ENCODE peak calls at places on chromosomes 4 and X, in five cellular contexts. R is mesothelial cell of epicardium; Q is osteocyte; B is prostate gland; G is CD4-positive, alpha-beta T cell. D is an unnamed sample.

GRCh38 chr4:89640620-89641366 is 196.2 kb downstream of the SNCA start:
- DNase-seq in Q (no peak), B (no peak), G (no peak), R (peak; percentile 73), D (no peak)

GRCh38 chr4:145107126-145107525 is 9.0 kb downstream of the ABCE1 start:
- DNase-seq in B (no peak), G (no peak), Q (no peak), R (no peak), D (no peak)

GRCh38 chrX:72716766-72717165 is 2.7 kb upstream of the PHKA1 start:
- DNase-seq in Q (no peak), G (no peak), B (no peak), R (no peak), D (no peak)

GRCh38 chrX:20545538-20545937 is 278.8 kb upstream of the RPS6KA3 start:
- DNase-seq in G (no peak), Q (no peak), B (no peak), R (no peak), D (no peak)

GRCh38 chr4:22988526-22988925 is 295.8 kb downstream of the GBA3 start:
- DNase-seq in R (no peak), G (no peak), B (no peak), Q (no peak), D (no peak)

GRCh38 chr4:22237846-22238513 is 277.9 kb downstream of the ADGRA3 start:
- DNase-seq in R (no peak), Q (no peak), G (no peak), B (no peak), D (no peak)

GRCh38 chr4:47031011-47031678 is at the start of gene GABRB1:
- DNase-seq in Q (peak; percentile 87), G (no peak), B (no peak), R (peak; percentile 83), D (no peak)

GRCh38 chrX:1397001-1397400 is 5.1 kb upstream of the SLC25A6 start:
- DNase-seq in R (no peak), G (no peak), B (no peak), Q (no peak), D (no peak)

GRCh38 chrX:42739771-42740170 is 38.2 kb downstream of the PPP1R2C start:
- DNase-seq in G (no peak), R (no peak), B (no peak), Q (no peak), D (no peak)

GRCh38 chrX:111687305-111687704 is 6.3 kb downstream of the ALG13 start:
- DNase-seq in B (no peak), Q (no peak), G (no peak), R (no peak), D (no peak)

GRCh38 chrX:23854945-23855344 is 52.8 kb downstream of the APOO start:
- DNase-seq in Q (peak; percentile 15), R (no peak), G (no peak), B (no peak), D (no peak)

GRCh38 chr4:2787230-2788100 is 5.4 kb upstream of the SH3BP2 start:
- DNase-seq in G (peak; percentile 46), R (no peak), B (no peak), Q (no peak), D (peak; percentile 22)

GRCh38 chr4:133148690-133149363 is at the start of gene PCDH10:
- DNase-seq in B (peak; percentile 86), G (no peak), R (peak; percentile 97), Q (peak; percentile 98), D (no peak)

GRCh38 chr4:107034982-107035710 is 967 bp downstream of the DKK2 start:
- DNase-seq in B (no peak), Q (peak; percentile 85), R (peak; percentile 56), G (no peak), D (no peak)

GRCh38 chr4:3201718-3202702 is 46.9 kb upstream of the MSANTD1 start:
- DNase-seq in G (peak; percentile 78), B (no peak), Q (no peak), R (no peak), D (peak; percentile 63)

GRCh38 chr4:164731827-164732474 is 22.0 kb upstream of the SMIM31 start:
- DNase-seq in B (peak; percentile 17), Q (no peak), R (peak; percentile 72), G (peak; percentile 39), D (peak; percentile 43)

GRCh38 chrX:15310117-15310516 is 5.3 kb downstream of the ASB11 start:
- DNase-seq in R (no peak), Q (no peak), B (peak; percentile 18), G (no peak), D (no peak)

GRCh38 chr4:54005475-54005874 is 58.9 kb downstream of the CHIC2 start:
- DNase-seq in B (no peak), Q (no peak), G (no peak), R (no peak), D (no peak)

GRCh38 chrX:131752493-131753198 is 208.8 kb downstream of the OR13H1 start:
- DNase-seq in B (no peak), Q (peak; percentile 69), G (no peak), R (no peak), D (no peak)

GRCh38 chr4:98663226-98664006 is 5.0 kb upstream of the TSPAN5 start:
- DNase-seq in B (no peak), Q (no peak), R (no peak), G (peak; percentile 33), D (no peak)
- TF ChIP-seq CTCF in B (no peak), Q (no peak), R (no peak), G (no peak), D (no peak)

DNA sequence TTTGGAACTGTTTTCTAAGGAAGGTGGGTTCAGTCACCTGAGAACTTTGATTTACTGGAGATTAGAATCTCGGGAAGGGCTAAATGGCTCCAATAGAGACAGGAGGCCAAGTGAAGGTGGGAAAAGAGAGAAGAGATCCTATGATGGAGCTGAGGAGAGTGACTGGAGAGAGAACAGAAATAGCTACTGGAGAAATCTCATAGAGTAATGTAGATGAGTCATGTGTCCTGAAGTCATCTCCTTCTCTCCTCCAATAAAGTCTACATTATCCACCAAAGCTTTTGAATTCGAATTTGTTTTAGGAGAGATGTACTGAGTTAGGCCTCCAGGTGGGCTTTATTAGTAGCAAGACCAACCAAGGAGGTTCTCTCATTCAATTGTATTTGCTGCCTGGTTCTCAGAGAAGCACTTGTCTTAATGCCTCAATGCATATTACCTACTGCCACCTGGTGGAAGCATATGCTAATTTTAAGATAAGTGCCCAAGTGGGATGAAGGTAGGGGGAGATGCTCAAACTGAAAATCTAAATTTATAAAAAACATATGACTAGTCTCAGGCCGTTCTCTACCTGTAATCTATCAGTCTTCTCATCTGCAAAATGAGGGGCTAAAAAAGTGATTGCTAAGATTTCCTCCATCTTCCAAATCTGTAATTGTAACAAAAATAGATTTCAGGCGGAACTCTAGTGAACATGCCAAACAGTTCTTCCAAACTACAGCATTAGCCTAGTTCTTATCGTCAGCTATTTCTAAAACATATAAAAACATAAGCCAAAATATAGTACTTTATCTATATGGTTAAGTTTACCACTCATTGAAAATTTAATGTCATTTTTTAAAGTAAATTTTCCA is 24.4 kb downstream of the TXK start:
- DNase-seq in Q (no peak), G (no peak), B (peak; percentile 27), R (no peak), D (no peak)
- TF ChIP-seq CTCF in Q (peak; percentile 62), G (peak; percentile 81), B (peak; percentile 37), R (peak; percentile 68), D (peak; percentile 77)

DNA sequence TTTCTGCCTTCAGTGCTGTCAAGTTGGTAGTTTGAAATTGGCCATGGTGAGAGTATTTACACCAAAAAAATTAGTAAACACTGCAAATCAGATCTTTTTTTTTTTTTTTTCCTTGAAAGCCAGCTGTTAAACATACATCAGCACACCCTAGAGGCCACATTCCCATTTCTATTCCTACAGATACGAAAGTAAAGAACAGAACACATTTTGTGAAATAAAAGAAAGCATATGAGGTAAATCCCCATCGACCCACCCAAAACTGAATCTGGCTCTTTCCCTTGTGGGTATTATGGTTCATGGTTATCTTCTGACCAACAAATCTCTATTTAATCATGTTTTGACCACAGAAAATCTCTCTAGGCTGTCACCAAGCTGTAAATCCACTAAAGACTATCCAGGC is 41.8 kb upstream of the AP1AR start:
- DNase-seq in Q (no peak), R (no peak), B (no peak), G (no peak), D (no peak)
- TF ChIP-seq CTCF in Q (no peak), R (no peak), B (no peak), G (no peak), D (no peak)

DNA sequence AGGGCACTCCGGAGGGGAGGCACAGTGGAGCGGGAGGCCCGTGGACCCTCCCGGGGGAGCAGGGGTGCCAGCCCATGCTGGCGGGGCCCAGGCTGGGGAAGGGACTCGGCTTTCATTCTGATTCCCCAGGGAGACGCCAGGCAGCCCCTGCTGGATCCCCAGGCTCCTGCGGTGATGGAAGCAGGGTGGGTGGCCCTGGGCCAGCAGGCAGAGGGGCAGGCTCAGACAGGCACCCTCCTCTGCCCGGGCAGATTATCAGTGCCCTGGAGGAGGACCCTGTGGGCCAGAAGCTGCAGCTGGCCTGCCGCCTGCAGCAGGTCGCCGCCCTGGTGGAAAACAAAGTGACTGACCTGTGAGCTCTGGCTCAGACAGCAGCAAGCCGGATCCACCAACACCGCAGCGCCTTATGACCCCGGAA is 2.1 kb upstream of the SRPK3 start:
- DNase-seq in R (no peak), B (no peak), Q (no peak), G (no peak), D (no peak)
- TF ChIP-seq CTCF in R (peak; percentile 36), B (no peak), Q (no peak), G (no peak), D (no peak)

GRCh38 chrX:11949291-11949690 is 189.0 kb upstream of the FRMPD4 start:
- DNase-seq in Q (no peak), G (no peak), R (no peak), B (no peak), D (no peak)

GRCh38 chrX:11944486-11944885 is 186.4 kb downstream of the MSL3 start:
- DNase-seq in G (no peak), R (no peak), Q (no peak), B (no peak), D (no peak)
- TF ChIP-seq CTCF in G (no peak), R (peak; percentile 53), Q (peak; percentile 54), B (no peak), D (no peak)

DNA sequence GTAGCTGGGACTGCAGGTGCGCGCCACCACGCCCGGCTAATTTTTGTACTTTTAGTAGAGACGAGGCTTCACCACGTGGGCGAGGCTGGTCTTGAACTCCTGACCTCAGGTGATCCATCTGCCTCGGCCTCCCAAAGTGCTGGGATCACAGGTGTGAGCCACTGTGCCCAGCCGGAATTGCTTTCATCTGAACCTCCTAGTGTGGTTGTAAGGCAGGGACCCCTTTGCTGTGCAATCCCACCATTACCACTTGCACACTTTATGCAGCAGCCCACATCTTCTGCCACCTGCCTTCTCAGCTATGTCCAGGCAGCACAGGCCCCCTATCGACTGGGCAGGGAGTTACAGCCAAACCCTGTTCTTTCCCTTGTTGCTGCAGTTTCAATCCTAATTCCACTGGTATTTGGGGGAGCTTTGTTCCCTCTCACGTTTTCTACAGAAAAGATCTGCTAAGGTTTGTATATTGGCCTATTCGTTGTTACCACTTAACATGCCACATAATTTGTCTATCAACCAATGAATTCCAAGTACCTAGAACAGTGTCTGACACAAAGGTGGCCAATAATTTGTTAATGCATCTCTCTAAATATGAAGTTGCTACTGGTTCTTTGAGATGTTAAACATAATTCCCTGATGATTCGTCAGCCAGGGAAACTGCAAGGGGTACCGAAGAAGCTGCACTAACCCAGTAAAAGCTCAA is 6.5 kb downstream of the RPL39 start:
- DNase-seq in G (peak; percentile 27), R (no peak), Q (no peak), B (no peak), D (peak; percentile 32)
- TF ChIP-seq CTCF in G (peak; percentile 41), R (no peak), Q (peak; percentile 49), B (no peak), D (peak; percentile 65)

D was measured in natural killer cell.